ENCODE peak calls at places on chromosomes 7 and 10, in seven cellular contexts. C is cardiac fibroblast, F is H9, I is stomach, R is prostate gland, O is OCI-LY7, U is AG09309. V is an unnamed sample.

GRCh38 chr10:6516277-6516676 is 63.8 kb downstream of the PRKCQ start:
- DNase-seq in C (no peak), F (peak; percentile 44), I (no peak), R (no peak), O (no peak), U (no peak), V (no peak)

GRCh38 chr7:54394877-54395276 is 147.3 kb upstream of the VSTM2A start:
- DNase-seq in C (no peak), F (no peak), I (no peak), R (no peak), O (peak; percentile 2), U (no peak), V (no peak)

GRCh38 chr10:74067373-74068370 is 69.8 kb downstream of the VCL start:
- DNase-seq in C (peak; percentile 90), F (no peak), I (no peak), R (no peak), O (no peak), U (no peak), V (no peak)

GRCh38 chr10:121608669-121609190 is 10.5 kb upstream of the FGFR2 start:
- DNase-seq in C (no peak), F (peak; percentile 81), I (peak; percentile 61), R (no peak), O (peak; percentile 26), U (no peak), V (peak; percentile 79)

GRCh38 chr10:12719365-12719764 is 282.1 kb downstream of the CCDC3 start:
- DNase-seq in C (peak; percentile 63), F (no peak), I (no peak), R (no peak), O (no peak), U (no peak), V (no peak)

GRCh38 chr7:136925049-136925448 is 56.6 kb downstream of the CHRM2 start:
- DNase-seq in C (no peak), F (no peak), I (no peak), R (no peak), O (no peak), U (no peak), V (no peak)

GRCh38 chr10:67239864-67240497 is 314.1 kb downstream of the LRRTM3 start:
- DNase-seq in C (no peak), F (no peak), I (no peak), R (no peak), O (no peak), U (no peak), V (no peak)

GRCh38 chr7:102843850-102844249 is 69.0 kb upstream of the LRRC17 start:
- DNase-seq in C (no peak), F (no peak), I (no peak), R (no peak), O (no peak), U (no peak), V (peak; percentile 17)

GRCh38 chr7:4299431-4299830 is 382.7 kb upstream of the FOXK1 start:
- DNase-seq in C (no peak), F (no peak), I (no peak), R (no peak), O (no peak), U (no peak), V (no peak)

GRCh38 chr7:34036069-34036920 is 131.0 kb downstream of the BMPER start:
- DNase-seq in C (peak; percentile 78), F (no peak), I (peak; percentile 83), R (no peak), O (no peak), U (no peak), V (no peak)

GRCh38 chr10:10849306-10849705 is 168.4 kb upstream of the CELF2 start:
- DNase-seq in C (no peak), F (no peak), I (no peak), R (no peak), O (no peak), U (no peak), V (no peak)

GRCh38 chr7:73359306-73359705 is 31.3 kb downstream of the FKBP6 start:
- DNase-seq in C (no peak), F (no peak), I (no peak), R (no peak), O (no peak), U (no peak), V (no peak)

GRCh38 chr10:85786401-85786899 is 580.1 kb downstream of the GRID1 start:
- DNase-seq in C (no peak), F (peak; percentile 67), I (no peak), R (no peak), O (peak; percentile 17), U (no peak), V (no peak)

GRCh38 chr10:24196426-24197039 is 12.4 kb upstream of the KIAA1217 start:
- DNase-seq in C (peak; percentile 71), F (peak; percentile 82), I (peak; percentile 81), R (peak; percentile 82), O (peak; percentile 67), U (no peak), V (peak; percentile 74)

GRCh38 chr10:100913470-100913865 is 705 bp downstream of the SLF2 start:
- DNase-seq in C (no peak), F (no peak), I (no peak), R (no peak), O (no peak), U (no peak), V (no peak)

GRCh38 chr10:84946984-84947383 is 618.6 kb downstream of the CCSER2 start:
- DNase-seq in C (no peak), F (no peak), I (no peak), R (no peak), O (no peak), U (no peak), V (no peak)

GRCh38 chr7:768881-769504 is 41.9 kb upstream of the PRKAR1B start:
- DNase-seq in C (peak; percentile 32), F (peak; percentile 63), I (peak; percentile 53), R (no peak), O (no peak), U (no peak), V (no peak)

GRCh38 chr10:31134303-31134928 is 102.8 kb upstream of the ZNF438 start:
- DNase-seq in C (peak; percentile 55), F (no peak), I (no peak), R (no peak), O (no peak), U (no peak), V (peak; percentile 26)

GRCh38 chr7:143255564-143255963 is 7.7 kb upstream of the GSTK1 start:
- DNase-seq in C (peak; percentile 57), F (no peak), I (no peak), R (no peak), O (no peak), U (no peak), V (no peak)

GRCh38 chr7:122762071-122762470 is 59.3 kb upstream of the RNF148 start:
- DNase-seq in C (no peak), F (no peak), I (no peak), R (no peak), O (no peak), U (no peak), V (no peak)

GRCh38 chr10:93773120-93773519 is 15.4 kb downstream of the LGI1 start:
- DNase-seq in C (no peak), F (no peak), I (no peak), R (no peak), O (no peak), U (no peak), V (no peak)

GRCh38 chr7:92806496-92806895 is 29.9 kb downstream of the CDK6 start:
- DNase-seq in C (no peak), F (no peak), I (no peak), R (peak; percentile 49), O (no peak), U (no peak), V (no peak)

GRCh38 chr10:71975087-71975890 is 11.1 kb downstream of the CHST3 start:
- DNase-seq in C (peak; percentile 19), F (no peak), I (peak; percentile 83), R (peak; percentile 55), O (no peak), U (no peak), V (no peak)

GRCh38 chr7:14021069-14021468 is 31.6 kb upstream of the ETV1 start:
- DNase-seq in C (peak; percentile 50), F (no peak), I (no peak), R (no peak), O (no peak), U (no peak), V (no peak)

GRCh38 chr7:234041-234711 is 41.8 kb downstream of the FAM20C start:
- DNase-seq in C (no peak), F (no peak), I (peak; percentile 30), R (peak; percentile 26), O (no peak), U (no peak), V (no peak)

GRCh38 chr10:118838364-118838763 is 83.6 kb upstream of the CACUL1 start:
- DNase-seq in C (no peak), F (no peak), I (no peak), R (no peak), O (no peak), U (no peak), V (no peak)

GRCh38 chr7:128903621-128904361 is 6.7 kb downstream of the KCP start:
- DNase-seq in C (no peak), F (peak; percentile 13), I (no peak), R (no peak), O (no peak), U (no peak), V (no peak)

GRCh38 chr7:29230871-29231345 is 36.3 kb downstream of the CHN2 start:
- DNase-seq in C (no peak), F (no peak), I (no peak), R (no peak), O (no peak), U (no peak), V (no peak)

GRCh38 chr10:53624722-53625121 is 852.1 kb upstream of the MBL2 start:
- DNase-seq in C (no peak), F (no peak), I (no peak), R (no peak), O (no peak), U (no peak), V (no peak)

DNA sequence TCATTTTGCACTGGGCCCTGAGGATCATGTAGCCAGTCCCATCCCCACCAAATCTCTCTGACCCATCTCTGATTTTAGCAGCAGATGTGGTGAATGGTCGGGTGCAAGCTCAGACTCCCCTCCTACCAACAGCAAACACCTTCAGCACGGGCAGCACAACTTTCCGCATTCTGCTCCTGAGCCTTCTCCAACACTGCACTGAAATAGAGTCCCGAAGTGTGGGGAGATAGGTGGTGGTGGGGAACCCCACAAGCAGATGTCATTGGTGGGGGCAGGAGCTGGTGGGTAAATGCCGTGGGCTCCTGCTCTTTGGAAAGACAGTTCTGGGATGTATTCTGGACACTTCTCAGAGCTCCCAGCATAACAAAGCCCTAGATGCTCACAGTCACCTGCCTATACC is 9.6 kb upstream of the CTBP2 start:
- DNase-seq in C (no peak), F (no peak), I (no peak), R (no peak), O (no peak), U (no peak), V (no peak)
- TF ChIP-seq CTCF in C (no peak), F (no peak), I (no peak), R (no peak), O (no peak), U (no peak), V (no peak)

GRCh38 chr10:89029785-89030437 is 39.3 kb downstream of the FAS start:
- DNase-seq in C (peak; percentile 89), F (peak; percentile 67), I (peak; percentile 72), R (peak; percentile 74), O (peak; percentile 77), U (peak; percentile 63), V (peak; percentile 39)
- TF ChIP-seq CTCF in C (peak; percentile 76), F (peak; percentile 92), I (peak; percentile 95), R (peak; percentile 95), O (peak; percentile 94), U (peak; percentile 86), V (peak; percentile 70)

GRCh38 chr7:152866125-152866524 is 106.6 kb downstream of the ACTR3B start:
- DNase-seq in C (no peak), F (no peak), I (no peak), R (no peak), O (no peak), U (no peak), V (no peak)
- TF ChIP-seq CTCF in C (no peak), F (no peak), I (no peak), R (no peak), O (no peak), U (no peak), V (no peak)

GRCh38 chr7:135147899-135148721 is at the start of gene TMEM140:
- DNase-seq in C (peak; percentile 71), F (no peak), I (peak; percentile 64), R (peak; percentile 61), O (peak; percentile 31), U (no peak), V (peak; percentile 54)
- TF ChIP-seq CTCF in C (peak; percentile 10), F (no peak), I (no peak), R (no peak), O (no peak), U (no peak), V (no peak)